ENCODE peak calls at places on chromosomes 12 and 14, in nine cellular contexts. S is effector memory CD4-positive, alpha-beta T cell; P is HEK293T; F is T-helper 1 cell; O is lower leg skin; M is HCT116; N is hepatic stellate cell; W is fibroblast of pulmonary artery; R is Caki2. B is an unnamed sample.

GRCh38 chr12:3544296-3544965 is 53.4 kb downstream of the PRMT8 start:
- DNase-seq in S (no peak), F (no peak), W (no peak), N (no peak), M (no peak), O (no peak), P (no peak), R (no peak), B (no peak)

GRCh38 chr14:99534863-99535262 is 53.7 kb downstream of the CCNK start:
- DNase-seq in W (no peak), R (no peak), M (no peak), O (no peak), P (no peak), F (no peak), N (no peak), S (no peak), B (no peak)

GRCh38 chr12:102879144-102879763 is 37.8 kb downstream of the PAH start:
- DNase-seq in P (peak), R (peak), F (no peak), S (no peak), N (peak), O (peak), M (peak), W (peak), B (no peak)

GRCh38 chr12:42686514-42687172 is 97.1 kb upstream of the PRICKLE1 start:
- DNase-seq in R (no peak), S (no peak), F (no peak), W (no peak), O (no peak), P (no peak), M (no peak), N (no peak), B (no peak)

GRCh38 chr14:54299393-54300363 is 97.1 kb upstream of the CDKN3 start:
- DNase-seq in F (no peak), R (no peak), P (no peak), O (no peak), W (peak), S (no peak), M (no peak), N (no peak), B (no peak)

GRCh38 chr12:3077572-3078081 is 448 bp downstream of the TSPAN9 start:
- DNase-seq in W (peak), R (no peak), O (no peak), S (no peak), P (no peak), M (no peak), F (peak), N (peak), B (no peak)

GRCh38 chr12:99706736-99707473 is 59.4 kb downstream of the GARIN6 start:
- DNase-seq in F (no peak), M (no peak), R (no peak), N (no peak), O (no peak), W (no peak), S (no peak), P (no peak), B (no peak)

GRCh38 chr12:48285751-48286650 is 64.7 kb downstream of the ZNF641 start:
- DNase-seq in P (no peak), S (no peak), R (no peak), F (no peak), N (no peak), W (no peak), O (no peak), M (no peak), B (no peak)

GRCh38 chr12:59780605-59781135 is 184.8 kb downstream of the SLC16A7 start:
- DNase-seq in M (peak), P (no peak), S (no peak), W (peak), F (no peak), O (no peak), N (no peak), R (peak), B (no peak)

GRCh38 chr14:93199031-93199430 is 7.8 kb downstream of the GON7 start:
- DNase-seq in O (no peak), W (no peak), S (no peak), M (no peak), N (no peak), F (no peak), R (no peak), P (no peak), B (peak)

GRCh38 chr14:75880512-75880911 is 101.3 kb downstream of the TGFB3 start:
- DNase-seq in M (no peak), S (no peak), O (no peak), N (no peak), F (no peak), P (no peak), R (no peak), W (no peak), B (no peak)

GRCh38 chr12:32444895-32445294 is 45.5 kb downstream of the FGD4 start:
- DNase-seq in N (no peak), F (no peak), P (no peak), S (no peak), R (peak), O (no peak), M (peak), W (peak), B (no peak)

B was measured in D721Med.